ENCODE peak calls at places on chromosomes 3 and 15, in five cellular contexts. Q is esophagus squamous epithelium, T is tibial artery, U is body of pancreas, C is thoracic aorta. M is an unnamed sample.

GRCh38 chr3:17672506-17672905 is 69.9 kb downstream of the TBC1D5 start:
- DNase-seq in Q (no peak), T (no peak), U (no peak), C (no peak), M (peak)

GRCh38 chr3:124461838-124462632 is 268.2 kb upstream of the UMPS start:
- DNase-seq in Q (no peak), T (no peak), U (no peak), C (no peak), M (no peak)

GRCh38 chr15:75650908-75651809 is 3.4 kb downstream of the SNX33 start:
- DNase-seq in Q (no peak), T (peak), U (peak), C (no peak), M (peak)

GRCh38 chr3:46962990-46963389 is 13.6 kb downstream of the CCDC12 start:
- DNase-seq in Q (no peak), T (no peak), U (no peak), C (no peak), M (no peak)

GRCh38 chr3:179734497-179735281 is 81.8 kb downstream of the USP13 start:
- DNase-seq in Q (no peak), T (no peak), U (no peak), C (no peak), M (no peak)

GRCh38 chr3:81723732-81724313 is 37.6 kb downstream of the GBE1 start:
- DNase-seq in Q (no peak), T (no peak), U (peak), C (no peak), M (peak)

GRCh38 chr3:182644800-182645433 is 148.4 kb upstream of the ATP11B start:
- DNase-seq in Q (no peak), T (no peak), U (no peak), C (no peak), M (no peak)

GRCh38 chr3:110995461-110996226 is 76.0 kb upstream of the NECTIN3 start:
- DNase-seq in Q (no peak), T (no peak), U (no peak), C (no peak), M (peak)

GRCh38 chr3:195893516-195893915 is 14.8 kb downstream of the TNK2 start:
- DNase-seq in Q (no peak), T (no peak), U (no peak), C (no peak), M (no peak)

GRCh38 chr15:43440721-43441281 is 52.2 kb downstream of the TP53BP1 start:
- DNase-seq in Q (no peak), T (peak), U (peak), C (peak), M (peak)

GRCh38 chr15:101269479-101270223 is 7.6 kb downstream of the SELENOS start:
- DNase-seq in Q (no peak), T (no peak), U (peak), C (no peak), M (peak)

GRCh38 chr15:101137312-101137940 is 114.4 kb downstream of the CHSY1 start:
- DNase-seq in Q (no peak), T (no peak), U (no peak), C (no peak), M (no peak)

GRCh38 chr3:133859381-133860245 is 36.1 kb downstream of the RAB6B start:
- DNase-seq in Q (no peak), T (no peak), U (no peak), C (no peak), M (no peak)

GRCh38 chr3:9826815-9827574 is 16.8 kb downstream of the RPUSD3 start:
- DNase-seq in Q (no peak), T (no peak), U (peak), C (no peak), M (peak)

GRCh38 chr3:110815008-110815583 is 256.5 kb upstream of the NECTIN3 start:
- DNase-seq in Q (no peak), T (no peak), U (no peak), C (no peak), M (peak)

GRCh38 chr3:100089802-100090668 is 24.3 kb downstream of the FILIP1L start:
- DNase-seq in Q (no peak), T (no peak), U (no peak), C (no peak), M (peak)

GRCh38 chr15:64761156-64761555 is 14.2 kb downstream of the RBPMS2 start:
- DNase-seq in Q (no peak), T (no peak), U (no peak), C (no peak), M (no peak)

GRCh38 chr3:33115024-33115768 is 1.4 kb downstream of the CRTAP start:
- DNase-seq in Q (no peak), T (peak), U (peak), C (peak), M (peak)

GRCh38 chr3:9938966-9939365 is 5.3 kb downstream of the CRELD1 start:
- DNase-seq in Q (no peak), T (no peak), U (no peak), C (no peak), M (no peak)

GRCh38 chr3:12369598-12369997 is 80.7 kb downstream of the PPARG start:
- DNase-seq in Q (no peak), T (no peak), U (no peak), C (no peak), M (no peak)

GRCh38 chr3:142279965-142280590 is 54.7 kb upstream of the GK5 start:
- DNase-seq in Q (no peak), T (peak), U (peak), C (no peak), M (peak)

GRCh38 chr15:90683876-90684275 is 33.3 kb upstream of the BLM start:
- DNase-seq in Q (no peak), T (no peak), U (no peak), C (no peak), M (no peak)

GRCh38 chr3:55486101-55486856 is 827 bp downstream of the WNT5A start:
- DNase-seq in Q (no peak), T (no peak), U (peak), C (no peak), M (peak)

GRCh38 chr3:131597816-131598215 is 95.0 kb upstream of the MRPL3 start:
- DNase-seq in Q (no peak), T (no peak), U (no peak), C (no peak), M (no peak)

GRCh38 chr3:102089904-102090492 is 240.7 kb downstream of the NFKBIZ start:
- DNase-seq in Q (no peak), T (no peak), U (no peak), C (no peak), M (peak)

GRCh38 chr15:48426047-48426446 is 94.8 kb downstream of the DUT start:
- DNase-seq in Q (no peak), T (no peak), U (no peak), C (no peak), M (no peak)

GRCh38 chr3:117398166-117398954 is 688.8 kb downstream of the TUSC7 start:
- DNase-seq in Q (no peak), T (no peak), U (peak), C (no peak), M (no peak)

GRCh38 chr3:71681224-71681668 is 44.0 kb downstream of the EIF4E3 start:
- DNase-seq in Q (no peak), T (peak), U (peak), C (no peak), M (peak)

GRCh38 chr15:95687056-95687455 is 643.4 kb upstream of the NR2F2 start:
- DNase-seq in Q (no peak), T (no peak), U (no peak), C (no peak), M (no peak)

GRCh38 chr3:138608322-138609214 is at the start of gene FAIM:
- DNase-seq in Q (peak), T (peak), U (peak), C (no peak), M (peak)

GRCh38 chr3:97504463-97504862 is 260.1 kb upstream of the ARL6 start:
- DNase-seq in Q (no peak), T (no peak), U (no peak), C (no peak), M (no peak)

GRCh38 chr15:78990278-78990677 is 45.4 kb upstream of the CTSH start:
- DNase-seq in Q (no peak), T (no peak), U (no peak), C (no peak), M (no peak)

GRCh38 chr15:98881526-98882517 is 125.8 kb downstream of the PGPEP1L start:
- DNase-seq in Q (no peak), T (no peak), U (no peak), C (no peak), M (peak)

GRCh38 chr3:32195995-32196540 is 42.4 kb upstream of the CMTM8 start:
- DNase-seq in Q (no peak), T (no peak), U (peak), C (no peak), M (no peak)

GRCh38 chr15:99943466-99943865 is 210.2 kb upstream of the LYSMD4 start:
- DNase-seq in Q (no peak), T (no peak), U (no peak), C (no peak), M (no peak)

GRCh38 chr3:16146015-16146730 is 28.3 kb upstream of the GALNT15 start:
- DNase-seq in Q (no peak), T (no peak), U (no peak), C (no peak), M (no peak)

GRCh38 chr3:120526011-120526870 is 69.9 kb upstream of the NDUFB4 start:
- DNase-seq in Q (no peak), T (no peak), U (no peak), C (no peak), M (no peak)

GRCh38 chr15:75696303-75696657 is 16.4 kb downstream of the CSPG4 start:
- DNase-seq in Q (no peak), T (peak), U (no peak), C (no peak), M (no peak)

GRCh38 chr15:80597081-80597480 is 98.0 kb upstream of the ABHD17C start:
- DNase-seq in Q (no peak), T (no peak), U (no peak), C (no peak), M (no peak)

GRCh38 chr3:126537730-126538281 is 13.9 kb downstream of the CHST13 start:
- DNase-seq in Q (no peak), T (peak), U (peak), C (no peak), M (no peak)
- H3K4me3 ChIP-seq in Q (no peak), T (no peak), U (no peak), C (no peak), M (no peak)

DNA sequence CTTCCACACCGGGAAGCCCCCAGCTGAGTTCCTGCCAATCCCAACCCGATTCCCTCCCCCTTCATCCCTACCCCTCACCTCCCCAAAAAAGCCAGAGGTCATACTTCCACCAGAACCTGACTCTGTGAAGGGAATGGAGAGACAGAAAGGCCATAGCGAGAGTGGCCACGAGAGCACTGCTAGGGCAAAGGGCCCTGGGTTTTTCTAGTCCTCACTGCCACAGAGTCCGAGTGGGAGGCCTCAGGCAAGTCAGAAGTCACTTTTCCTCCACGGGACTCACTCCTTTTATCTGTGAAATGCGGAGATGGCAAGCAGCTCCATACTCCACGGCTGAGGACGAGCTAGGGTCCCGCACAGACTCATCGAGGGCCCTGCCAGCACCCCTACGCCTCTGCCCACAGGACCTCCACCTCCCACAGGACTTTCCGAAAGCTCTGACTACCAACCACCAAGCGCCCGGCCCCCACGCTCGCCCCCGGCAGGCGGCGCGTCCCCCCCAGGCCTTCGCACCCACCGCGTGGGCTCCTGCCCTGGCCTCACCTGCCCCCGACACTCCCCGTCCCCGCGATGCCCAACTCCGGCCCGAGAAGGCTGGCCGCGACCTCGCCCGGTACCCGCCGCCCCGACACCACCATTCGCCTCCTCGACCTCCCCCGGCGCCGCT is 794 bp downstream of the ATP13A3 start:
- DNase-seq in Q (no peak), T (peak), U (peak), C (no peak), M (peak)
- TF ChIP-seq CTCF in Q (no peak), T (peak), U (peak), C (peak), M (no peak)

DNA sequence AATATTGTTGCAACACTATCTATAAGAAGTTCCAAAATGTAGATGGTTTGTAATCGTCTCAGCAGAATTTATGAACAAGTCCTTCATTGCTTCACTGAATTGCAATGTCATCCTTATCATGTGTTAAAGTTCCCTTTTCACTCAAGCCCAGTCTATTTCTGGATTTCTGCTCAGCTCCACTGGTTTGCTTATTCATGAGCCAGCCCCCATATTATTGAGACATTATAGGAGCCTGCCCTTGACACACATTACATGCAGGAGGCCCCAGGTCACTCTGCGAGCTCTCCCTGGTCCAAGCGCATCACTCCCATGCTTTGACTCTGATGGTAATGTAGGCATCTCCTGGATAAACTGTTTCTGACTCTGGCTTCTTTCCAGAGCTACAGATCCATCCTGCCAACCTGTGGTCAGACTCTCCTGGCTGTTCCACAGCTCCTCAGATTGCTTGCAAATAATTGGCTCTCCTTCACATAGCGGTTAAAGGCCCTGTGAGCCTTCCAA is 56.9 kb downstream of the ABTB1 start:
- DNase-seq in Q (no peak), T (no peak), U (no peak), C (no peak), M (peak)
- H3K4me3 ChIP-seq in Q (no peak), T (no peak), U (no peak), C (no peak), M (no peak)

DNA sequence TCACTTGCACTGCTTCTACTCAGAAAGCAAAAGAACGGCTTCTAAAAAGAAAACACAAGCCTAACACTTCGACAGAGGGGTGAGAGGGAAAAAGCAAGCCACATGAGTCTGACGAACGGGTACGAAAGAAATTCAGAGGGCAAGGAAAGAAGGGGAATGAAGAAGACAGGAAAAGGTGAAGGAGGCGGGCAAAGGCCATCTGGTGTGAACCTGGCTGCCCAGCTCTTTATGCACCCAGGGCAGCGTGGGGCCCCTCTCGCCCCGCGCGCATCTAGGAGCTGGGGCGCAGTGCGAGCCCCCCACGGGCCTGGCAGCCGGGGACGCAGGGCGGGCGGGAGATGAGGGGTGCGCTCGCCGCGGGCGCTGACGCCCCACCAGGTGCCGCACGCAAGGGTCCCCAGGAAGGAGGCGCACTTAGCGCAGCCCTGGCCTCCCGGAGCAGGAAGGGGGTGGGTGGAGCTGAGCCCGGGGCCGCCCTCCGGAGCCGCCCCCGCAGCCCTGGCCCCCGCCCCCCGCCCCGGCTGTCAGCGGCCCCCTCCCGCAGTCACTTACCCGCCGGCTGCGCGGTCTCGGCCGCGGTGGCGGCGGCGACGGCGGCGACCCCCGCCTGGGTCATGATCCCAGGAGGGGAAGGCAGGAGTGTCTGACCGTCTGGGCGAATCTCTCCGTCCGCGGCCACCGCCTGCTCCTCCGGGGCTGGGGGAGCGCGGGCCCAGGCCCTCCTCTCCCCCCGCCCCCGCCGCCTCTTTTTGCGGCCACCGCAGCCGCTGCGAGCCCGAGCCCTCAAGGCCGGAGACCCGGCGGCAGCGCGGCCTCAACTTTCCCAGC is at the start of gene USF3:
- DNase-seq in Q (peak), T (peak), U (peak), C (no peak), M (peak)
- TF ChIP-seq CTCF in Q (no peak), T (no peak), U (no peak), C (no peak), M (no peak)

GRCh38 chr3:48595075-48595525 is at the start of gene COL7A1:
- DNase-seq in Q (no peak), T (no peak), U (no peak), C (no peak), M (no peak)

GRCh38 chr3:48593337-48593736 is 1.8 kb downstream of the COL7A1 start:
- DNase-seq in Q (no peak), T (no peak), U (no peak), C (no peak), M (no peak)

GRCh38 chr3:48596157-48596556 is 1.0 kb upstream of the COL7A1 start:
- DNase-seq in Q (no peak), T (no peak), U (no peak), C (no peak), M (no peak)

GRCh38 chr3:48595526-48596121 is 495 bp upstream of the COL7A1 start:
- DNase-seq in Q (no peak), T (no peak), U (peak), C (peak), M (peak)

GRCh38 chr3:48594431-48595049 is 589 bp downstream of the COL7A1 start:
- DNase-seq in Q (no peak), T (no peak), U (no peak), C (no peak), M (no peak)
- H3K4me3 ChIP-seq in Q (peak), T (peak), U (no peak), C (peak), M (peak)

GRCh38 chr15:77584691-77585090 is 48.0 kb downstream of the LINGO1 start:
- DNase-seq in Q (no peak), T (no peak), U (no peak), C (no peak), M (no peak)

GRCh38 chr15:77581896-77582569 is 50.7 kb downstream of the LINGO1 start:
- DNase-seq in Q (no peak), T (no peak), U (no peak), C (no peak), M (no peak)

GRCh38 chr15:77582763-77583162 is 49.9 kb downstream of the LINGO1 start:
- DNase-seq in Q (no peak), T (no peak), U (no peak), C (no peak), M (no peak)

GRCh38 chr15:77580991-77581682 is 51.6 kb downstream of the LINGO1 start:
- DNase-seq in Q (no peak), T (peak), U (peak), C (no peak), M (no peak)

GRCh38 chr15:77584201-77584600 is 48.5 kb downstream of the LINGO1 start:
- DNase-seq in Q (no peak), T (no peak), U (no peak), C (no peak), M (no peak)
- TF ChIP-seq CTCF in Q (no peak), T (no peak), U (no peak), C (no peak), M (peak)

GRCh38 chr3:40070816-40071215 is 238.7 kb upstream of the EIF1B start:
- DNase-seq in Q (no peak), T (no peak), U (no peak), C (no peak), M (no peak)
- H3K4me3 ChIP-seq in Q (no peak), T (no peak), U (no peak), C (no peak), M (no peak)

DNA sequence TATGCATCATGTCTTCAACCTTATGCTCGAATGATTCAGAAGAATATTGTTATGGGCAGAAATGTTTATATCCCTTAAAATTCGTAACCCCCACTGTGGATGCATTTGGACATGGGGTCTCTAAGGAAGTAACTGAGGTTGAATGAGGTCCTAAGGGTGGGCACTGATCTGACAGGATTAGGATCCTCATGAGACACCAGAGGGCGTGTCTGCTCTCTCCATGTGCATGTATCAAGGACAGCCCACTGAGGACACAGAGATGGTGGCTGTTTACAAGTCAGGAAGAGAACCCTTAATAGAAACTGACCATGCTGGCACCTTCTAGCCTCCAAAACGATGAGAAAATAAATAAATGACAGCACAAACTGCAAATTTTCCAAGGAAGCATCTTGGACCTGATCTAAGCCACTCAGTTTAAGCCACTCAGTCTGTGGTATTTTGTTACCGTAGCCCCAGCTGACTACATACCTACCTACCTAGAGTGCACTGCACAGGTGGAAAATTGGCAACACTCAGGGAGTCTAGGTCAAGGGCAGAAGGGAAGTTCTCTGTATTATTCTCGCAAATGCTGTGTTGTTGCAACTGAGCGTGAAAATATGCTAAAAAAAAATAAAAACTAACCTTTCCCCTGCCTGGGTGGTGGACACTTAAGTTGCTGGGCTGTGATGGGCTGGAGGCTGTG is 126.6 kb downstream of the TJP1 start:
- DNase-seq in Q (no peak), T (no peak), U (peak), C (no peak), M (no peak)
- TF ChIP-seq CTCF in Q (no peak), T (no peak), U (no peak), C (no peak), M (no peak)

M was measured in fibroblast of pulmonary artery.